ENCODE peak calls at places on chromosomes 5 and 9, in six cellular contexts. N is HepG2, V is K562, R is H1, K is WTC11, I is endothelial cell of umbilical vein. Q is an unnamed sample.
A peak's percentile ranks its signal among the peaks of the same experiment; 100 is the strongest.

GRCh38 chr9:113807173-113808061 is 68.7 kb upstream of the ZNF618 start:
- DNase-seq in N (peak; percentile 19), V (peak; percentile 81), R (peak; percentile 80), K (peak; percentile 67), I (peak; percentile 73), Q (peak; percentile 62)

GRCh38 chr5:83672158-83672557 is 48.5 kb downstream of the HAPLN1 start:
- DNase-seq in R (no peak), N (no peak), I (no peak), K (no peak), V (no peak), Q (no peak)

GRCh38 chr9:135773094-135773493 is 71.1 kb downstream of the KCNT1 start:
- DNase-seq in K (no peak), V (no peak), R (no peak), N (no peak), I (no peak), Q (no peak)

GRCh38 chr9:35771079-35771441 is 17.0 kb upstream of the MSMP start:
- DNase-seq in R (no peak), V (no peak), I (peak; percentile 38), N (no peak), K (no peak), Q (no peak)

GRCh38 chr9:134150557-134151214 is 13.7 kb downstream of the RNU6ATAC start:
- DNase-seq in N (no peak), R (no peak), V (no peak), I (no peak), K (no peak), Q (no peak)

GRCh38 chr5:56817306-56817986 is 2.1 kb downstream of the MAP3K1 start:
- DNase-seq in N (no peak), V (no peak), K (no peak), I (peak; percentile 56), R (no peak), Q (no peak)

GRCh38 chr5:32223972-32224608 is 50.0 kb upstream of the GOLPH3 start:
- DNase-seq in N (peak; percentile 75), K (peak; percentile 32), V (no peak), I (no peak), R (no peak), Q (peak; percentile 65)

GRCh38 chr9:17625644-17626388 is 47.0 kb downstream of the SH3GL2 start:
- DNase-seq in R (no peak), K (no peak), I (no peak), V (no peak), N (no peak), Q (no peak)

GRCh38 chr5:74206571-74207550 is 433.7 kb downstream of the ENC1 start:
- DNase-seq in V (no peak), K (no peak), I (peak; percentile 85), R (no peak), N (no peak), Q (no peak)

GRCh38 chr9:89008346-89009048 is 17.2 kb downstream of the S1PR3 start:
- DNase-seq in K (no peak), V (no peak), R (peak; percentile 39), I (no peak), N (no peak), Q (no peak)

GRCh38 chr9:136488247-136489214 is 5.7 kb upstream of the SEC16A start:
- DNase-seq in R (peak; percentile 94), N (no peak), V (peak; percentile 67), K (peak; percentile 89), I (peak; percentile 54), Q (peak; percentile 57)

GRCh38 chr9:14780251-14780650 is 57.7 kb upstream of the CER1 start:
- DNase-seq in R (no peak), N (no peak), K (no peak), I (no peak), V (no peak), Q (no peak)

GRCh38 chr5:150993836-150994412 is 26.5 kb upstream of the GPX3 start:
- DNase-seq in N (no peak), V (no peak), R (no peak), I (no peak), K (no peak), Q (no peak)

GRCh38 chr5:150993422-150993821 is 27.0 kb upstream of the GPX3 start:
- DNase-seq in R (no peak), K (no peak), I (no peak), N (no peak), V (no peak), Q (no peak)

GRCh38 chr5:150992705-150993104 is 27.7 kb upstream of the GPX3 start:
- DNase-seq in I (no peak), V (no peak), R (no peak), K (no peak), N (no peak), Q (no peak)

GRCh38 chr5:150987746-150988145 is 32.6 kb upstream of the GPX3 start:
- DNase-seq in K (no peak), V (no peak), R (no peak), I (no peak), N (no peak), Q (no peak)

DNA sequence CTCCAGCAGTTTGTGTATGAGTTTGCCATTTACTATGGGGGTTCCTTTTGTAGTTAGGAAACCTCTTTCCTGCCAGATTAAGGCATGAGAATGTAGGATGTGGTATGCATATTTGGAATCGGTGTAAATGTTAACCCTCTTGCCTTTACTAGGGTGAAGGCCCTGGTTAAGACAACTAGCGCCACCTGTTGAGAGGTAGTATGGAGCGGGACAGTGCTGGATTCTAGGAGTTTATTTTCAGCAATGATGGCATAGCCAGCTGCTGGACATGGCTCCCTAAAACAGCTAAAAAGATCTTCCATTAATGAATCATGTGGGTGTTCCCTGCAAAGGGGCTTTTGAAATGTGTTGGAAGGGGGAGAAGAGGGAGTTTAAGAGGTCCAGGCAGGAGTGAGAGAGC is 30.7 kb upstream of the GPX3 start:
- DNase-seq in I (no peak), K (peak; percentile 63), R (peak; percentile 60), N (no peak), V (no peak), Q (no peak)
- TF ChIP-seq MAX in I (no peak), K (no peak), R (no peak), N (no peak), V (no peak), Q (no peak)

GRCh38 chr5:35198681-35199080 is 31.6 kb downstream of the PRLR start:
- DNase-seq in R (no peak), V (no peak), N (no peak), I (no peak), K (no peak), Q (no peak)
- TF ChIP-seq JUN in R (no peak), V (no peak), N (no peak), I (no peak), K (no peak), Q (no peak)

DNA sequence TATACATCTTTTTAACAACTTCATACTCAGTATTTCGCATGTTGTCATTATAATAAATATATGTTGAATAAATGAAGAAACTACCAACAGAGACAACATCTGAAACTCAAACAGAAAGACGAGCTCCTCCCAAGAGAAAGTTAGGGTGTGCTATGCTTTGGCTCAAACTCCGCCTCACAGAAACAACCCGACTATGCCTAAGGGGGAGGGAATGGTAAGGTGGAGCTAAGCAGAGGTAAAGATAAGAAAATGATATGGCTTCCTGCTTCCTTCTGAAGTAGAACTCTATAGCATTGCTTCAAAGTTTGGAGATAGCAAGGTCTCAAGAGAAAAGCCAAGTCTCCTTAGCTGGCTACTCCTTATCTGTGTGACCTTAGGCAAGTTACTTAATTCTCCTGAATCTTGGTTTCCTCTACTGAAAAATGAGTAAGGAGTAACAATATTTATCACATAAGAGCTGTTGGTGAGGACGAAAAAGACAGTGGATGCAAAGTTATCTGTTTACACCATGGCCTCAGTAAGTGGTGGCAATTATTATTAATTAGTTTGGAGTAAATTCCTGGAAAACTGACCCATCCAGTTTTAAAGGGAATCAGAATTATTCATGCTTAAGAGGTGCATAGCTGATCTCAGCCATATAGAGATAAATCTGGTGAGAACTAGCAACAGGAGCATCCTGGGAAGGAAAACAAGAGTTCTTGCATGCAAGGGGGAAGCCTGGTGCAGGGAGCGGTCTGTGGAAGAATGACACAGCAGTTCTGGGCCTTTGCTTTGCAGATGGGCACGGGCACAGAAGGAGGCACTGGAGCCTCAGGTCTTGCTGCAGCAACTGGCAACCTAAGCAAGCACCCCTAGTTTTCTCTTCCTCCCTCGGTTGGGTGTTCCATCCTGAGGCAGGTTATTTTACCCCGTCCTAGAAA is 73.3 kb downstream of the GLIS3 start:
- DNase-seq in K (no peak), R (no peak), N (no peak), I (no peak), V (no peak), Q (peak; percentile 64)
- TF ChIP-seq MAX in K (no peak), R (no peak), N (no peak), I (no peak), V (no peak), Q (no peak)

GRCh38 chr9:124458441-124458840 is 8.2 kb downstream of the ADGRD2 start:
- DNase-seq in N (no peak), K (no peak), I (no peak), V (no peak), R (no peak), Q (no peak)

GRCh38 chr9:124457887-124458431 is 7.7 kb downstream of the ADGRD2 start:
- DNase-seq in R (no peak), K (no peak), V (no peak), I (no peak), N (no peak), Q (no peak)

GRCh38 chr9:124455820-124456219 is 5.6 kb downstream of the ADGRD2 start:
- DNase-seq in K (no peak), I (no peak), N (no peak), R (no peak), V (no peak), Q (no peak)

GRCh38 chr9:124456341-124457078 is 6.3 kb downstream of the ADGRD2 start:
- DNase-seq in V (no peak), K (no peak), R (no peak), I (no peak), N (no peak), Q (no peak)

DNA sequence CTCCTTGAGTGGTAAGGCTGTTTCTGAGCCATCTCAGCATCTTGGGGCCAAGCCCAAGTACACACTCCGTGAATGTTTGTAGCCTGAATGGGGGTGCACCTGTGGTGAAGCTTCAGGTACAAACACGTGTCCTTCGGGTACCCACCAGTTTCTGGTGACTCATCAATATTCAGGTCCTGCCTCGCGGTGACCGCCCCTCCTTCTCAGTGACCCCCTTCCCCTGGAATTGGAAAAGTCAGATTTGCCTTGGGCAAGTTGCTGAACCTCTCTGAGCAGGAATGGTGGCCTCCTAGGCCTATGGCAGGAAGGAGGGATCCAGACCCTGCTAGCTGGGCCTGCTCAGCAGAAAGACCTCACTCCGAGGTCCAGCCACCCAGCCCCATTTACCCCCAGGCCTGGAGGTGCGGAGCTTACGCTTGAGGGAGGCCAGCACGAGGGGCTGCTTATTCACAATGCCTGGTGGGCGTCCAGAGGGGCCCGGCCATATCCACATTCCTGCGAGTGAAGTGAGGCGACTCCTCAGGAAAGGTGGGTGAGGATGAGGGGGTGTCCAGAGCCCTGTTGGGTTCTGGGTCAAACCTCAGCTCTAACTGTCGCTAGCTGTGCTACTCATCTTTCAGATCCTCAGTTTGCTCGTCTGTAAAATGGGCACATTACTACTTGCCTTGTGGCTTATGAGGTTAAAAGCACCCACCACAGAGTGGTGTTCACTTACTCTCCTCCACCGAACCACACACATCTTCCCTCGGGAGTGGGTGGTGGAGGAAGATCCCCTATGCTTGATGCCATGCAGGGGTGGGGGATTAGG is 7.0 kb downstream of the ADGRD2 start:
- DNase-seq in N (no peak), I (no peak), R (no peak), V (no peak), K (no peak), Q (no peak)
- TF ChIP-seq JUN in N (no peak), I (no peak), R (no peak), V (no peak), K (no peak), Q (no peak)

GRCh38 chr9:108776920-108777650 is 78.7 kb downstream of the ACTL7B start:
- DNase-seq in I (no peak), K (no peak), V (no peak), N (peak; percentile 81), R (no peak), Q (no peak)
- TF ChIP-seq MAX in I (no peak), K (no peak), V (no peak), N (no peak), R (no peak), Q (no peak)